ENCODE peak calls at places on chromosomes 12 and 14, in seven cellular contexts. I, W, F, Q, Y, O and K are unnamed samples.

GRCh38 chr14:68733086-68733621 is 59.7 kb downstream of the ZFP36L1 start:
- DNase-seq in I (no peak), W (no peak), F (no peak), Q (no peak), Y (no peak), O (no peak), K (no peak)

GRCh38 chr14:20820063-20820904 is 17.6 kb upstream of the RNASE1 start:
- DNase-seq in I (no peak), W (peak; percentile 47), F (no peak), Q (no peak), Y (peak; percentile 64), O (no peak), K (no peak)

GRCh38 chr14:30160608-30161007 is 233.0 kb upstream of the PRKD1 start:
- DNase-seq in I (no peak), W (no peak), F (no peak), Q (no peak), Y (no peak), O (no peak), K (no peak)

GRCh38 chr12:58169826-58170225 is 228.5 kb downstream of the ATP23 start:
- DNase-seq in I (no peak), W (no peak), F (no peak), Q (no peak), Y (no peak), O (no peak), K (no peak)

GRCh38 chr12:84166812-84167211 is 745.8 kb downstream of the SLC6A15 start:
- DNase-seq in I (no peak), W (no peak), F (no peak), Q (no peak), Y (no peak), O (no peak), K (no peak)

GRCh38 chr12:106126441-106127288 is 12.1 kb downstream of the NUAK1 start:
- DNase-seq in I (no peak), W (no peak), F (no peak), Q (peak; percentile 65), Y (no peak), O (no peak), K (peak; percentile 87)

GRCh38 chr12:23083267-23083666 is 458.3 kb downstream of the ETNK1 start:
- DNase-seq in I (no peak), W (no peak), F (no peak), Q (no peak), Y (no peak), O (peak; percentile 71), K (no peak)

GRCh38 chr14:63752449-63753169 is 24.7 kb upstream of the SGPP1 start:
- DNase-seq in I (no peak), W (no peak), F (no peak), Q (no peak), Y (peak; percentile 56), O (peak; percentile 2), K (no peak)

GRCh38 chr14:56794557-56795283 is 15.6 kb downstream of the OTX2 start:
- DNase-seq in I (no peak), W (no peak), F (no peak), Q (no peak), Y (no peak), O (no peak), K (no peak)

GRCh38 chr12:124563401-124563800 is 4.0 kb downstream of the NCOR2 start:
- DNase-seq in I (no peak), W (no peak), F (no peak), Q (no peak), Y (no peak), O (no peak), K (no peak)

GRCh38 chr12:64965920-64966319 is 141.5 kb downstream of the TBC1D30 start:
- DNase-seq in I (no peak), W (no peak), F (no peak), Q (no peak), Y (no peak), O (no peak), K (no peak)

GRCh38 chr12:79082595-79082994 is 218.0 kb downstream of the SYT1 start:
- DNase-seq in I (no peak), W (no peak), F (no peak), Q (no peak), Y (no peak), O (no peak), K (no peak)

GRCh38 chr12:131202592-131203378 is 249.1 kb downstream of the ADGRD1 start:
- DNase-seq in I (no peak), W (no peak), F (no peak), Q (no peak), Y (no peak), O (no peak), K (peak; percentile 34)

GRCh38 chr12:102171951-102172350 is 25.7 kb downstream of the PMCH start:
- DNase-seq in I (no peak), W (no peak), F (no peak), Q (no peak), Y (no peak), O (no peak), K (no peak)

GRCh38 chr12:12546314-12546772 is 16.3 kb downstream of the DUSP16 start:
- DNase-seq in I (no peak), W (no peak), F (no peak), Q (no peak), Y (no peak), O (no peak), K (no peak)

GRCh38 chr14:73896521-73896920 is 9.9 kb downstream of the ZNF410 start:
- DNase-seq in I (no peak), W (no peak), F (no peak), Q (no peak), Y (no peak), O (no peak), K (no peak)

GRCh38 chr12:126776047-126776446 is 1490.9 kb upstream of the TMEM132C start:
- DNase-seq in I (no peak), W (no peak), F (no peak), Q (no peak), Y (no peak), O (no peak), K (no peak)

GRCh38 chr14:68958553-68958952 is 20.5 kb downstream of the ACTN1 start:
- DNase-seq in I (no peak), W (no peak), F (no peak), Q (no peak), Y (no peak), O (no peak), K (no peak)

GRCh38 chr14:46137786-46138185 is 513.8 kb downstream of the RPL10L start:
- DNase-seq in I (no peak), W (no peak), F (no peak), Q (no peak), Y (no peak), O (no peak), K (no peak)

GRCh38 chr14:81400202-81400678 is at the start of gene STON2:
- DNase-seq in I (no peak), W (peak; percentile 34), F (no peak), Q (peak; percentile 59), Y (peak; percentile 9), O (no peak), K (no peak)

GRCh38 chr14:93719234-93719633 is 69.1 kb downstream of the PRIMA1 start:
- DNase-seq in I (no peak), W (no peak), F (no peak), Q (no peak), Y (no peak), O (no peak), K (no peak)

GRCh38 chr12:111027431-111027830 is 107.1 kb upstream of the MYL2 start:
- DNase-seq in I (no peak), W (no peak), F (no peak), Q (no peak), Y (no peak), O (no peak), K (no peak)

GRCh38 chr12:5577239-5577638 is 145.3 kb downstream of the NTF3 start:
- DNase-seq in I (no peak), W (peak; percentile 57), F (no peak), Q (no peak), Y (peak; percentile 63), O (no peak), K (no peak)